ENCODE peak calls at places on chromosomes 5 and 9, in six cellular contexts. Q is AG09309, G is prostate gland, D is astrocyte of the cerebellum, N is fibroblast of lung, S is A673. T is an unnamed sample.

GRCh38 chr9:136247947-136248637 is 2.5 kb upstream of the QSOX2 start:
- DNase-seq in N (no peak), G (no peak), D (no peak), S (no peak), Q (no peak), T (no peak)

GRCh38 chr9:16386579-16387077 is 483.8 kb downstream of the BNC2 start:
- DNase-seq in N (no peak), S (no peak), Q (no peak), G (no peak), D (no peak), T (no peak)

GRCh38 chr9:89676281-89676680 is 71.5 kb downstream of the GADD45G start:
- DNase-seq in Q (no peak), G (peak), N (no peak), D (no peak), S (no peak), T (peak)

GRCh38 chr9:114560956-114561355 is 26.6 kb upstream of the ATP6V1G1 start:
- DNase-seq in G (no peak), S (no peak), D (no peak), Q (no peak), N (no peak), T (no peak)

GRCh38 chr5:113608113-113608551 is 94.6 kb downstream of the YTHDC2 start:
- DNase-seq in Q (no peak), D (no peak), N (peak), S (peak), G (no peak), T (no peak)

GRCh38 chr5:34474573-34475021 is 181.5 kb upstream of the RAI14 start:
- DNase-seq in N (peak), S (peak), D (peak), G (no peak), Q (peak), T (no peak)

GRCh38 chr9:99184073-99184426 is 37.7 kb downstream of the ALG2 start:
- DNase-seq in G (no peak), D (no peak), Q (no peak), S (no peak), N (no peak), T (no peak)

GRCh38 chr5:82659114-82659513 is 381.0 kb upstream of the RPS23 start:
- DNase-seq in S (no peak), Q (no peak), G (no peak), N (no peak), D (no peak), T (no peak)

GRCh38 chr9:137390553-137391410 is 32.2 kb downstream of the EXD3 start:
- DNase-seq in N (no peak), Q (no peak), S (no peak), D (no peak), G (peak), T (peak)

GRCh38 chr5:672329-673139 is 20.6 kb downstream of the TPPP start:
- DNase-seq in G (no peak), Q (peak), N (peak), D (peak), S (peak), T (peak)

GRCh38 chr9:111301195-111301594 is 28.8 kb downstream of the OR2K2 start:
- DNase-seq in N (peak), G (no peak), D (no peak), S (no peak), Q (peak), T (no peak)

GRCh38 chr9:127858041-127858512 is 3.6 kb upstream of the ENG start:
- DNase-seq in N (no peak), Q (no peak), G (no peak), S (no peak), D (no peak), T (no peak)

GRCh38 chr5:74386571-74387334 is 253.8 kb downstream of the ENC1 start:
- DNase-seq in D (peak), N (no peak), S (no peak), G (no peak), Q (no peak), T (no peak)

GRCh38 chr5:96048763-96049162 is 87.1 kb upstream of the ELL2 start:
- DNase-seq in Q (no peak), N (no peak), G (no peak), D (no peak), S (peak), T (no peak)

GRCh38 chr5:146906803-146907202 is 28.2 kb upstream of the PPP2R2B start:
- DNase-seq in S (peak), Q (no peak), N (no peak), D (no peak), G (no peak), T (no peak)

GRCh38 chr5:173772407-173773059 is 115.6 kb upstream of the CPEB4 start:
- DNase-seq in G (no peak), S (no peak), Q (no peak), D (no peak), N (peak), T (no peak)

GRCh38 chr5:146426305-146426704 is 20.8 kb upstream of the TCERG1 start:
- DNase-seq in G (no peak), N (no peak), Q (no peak), S (no peak), D (no peak), T (no peak)

GRCh38 chr5:62144395-62145022 is 161.5 kb upstream of the KIF2A start:
- DNase-seq in N (no peak), Q (peak), S (peak), G (peak), D (peak), T (peak)

GRCh38 chr5:36417221-36417620 is 115.5 kb upstream of the RANBP3L start:
- DNase-seq in Q (no peak), N (no peak), S (no peak), D (no peak), G (no peak), T (no peak)

GRCh38 chr5:622946-623522 is 10.9 kb downstream of the CEP72 start:
- DNase-seq in G (no peak), S (no peak), Q (no peak), N (no peak), D (no peak), T (no peak)

GRCh38 chr9:129751841-129752801 is 721 bp downstream of the PTGES start:
- DNase-seq in S (no peak), N (peak), G (peak), D (no peak), Q (no peak), T (peak)

GRCh38 chr5:58042933-58043606 is 416.8 kb downstream of the PLK2 start:
- DNase-seq in S (no peak), Q (no peak), G (no peak), N (no peak), D (no peak), T (no peak)

GRCh38 chr5:97229196-97229595 is 46.1 kb upstream of the RIOK2 start:
- DNase-seq in G (peak), D (no peak), S (no peak), Q (no peak), N (no peak), T (no peak)

GRCh38 chr9:72931437-72931836 is 21.4 kb downstream of the ALDH1A1 start:
- DNase-seq in G (no peak), S (no peak), N (no peak), D (no peak), Q (no peak), T (no peak)

GRCh38 chr9:72931897-72932296 is 21.0 kb downstream of the ALDH1A1 start:
- DNase-seq in S (no peak), G (no peak), Q (no peak), D (no peak), N (no peak), T (no peak)

GRCh38 chr9:72929542-72929941 is 23.3 kb downstream of the ALDH1A1 start:
- DNase-seq in N (no peak), G (no peak), S (no peak), D (no peak), Q (no peak), T (no peak)

GRCh38 chr9:72932669-72933068 is 20.2 kb downstream of the ALDH1A1 start:
- DNase-seq in S (no peak), D (no peak), N (peak), Q (no peak), G (no peak), T (no peak)

GRCh38 chr9:72930828-72931227 is 22.0 kb downstream of the ALDH1A1 start:
- DNase-seq in Q (no peak), N (no peak), D (no peak), S (no peak), G (no peak), T (no peak)
- TF ChIP-seq CTCF in Q (no peak), N (no peak), D (no peak), S (no peak), G (no peak), T (peak)

DNA sequence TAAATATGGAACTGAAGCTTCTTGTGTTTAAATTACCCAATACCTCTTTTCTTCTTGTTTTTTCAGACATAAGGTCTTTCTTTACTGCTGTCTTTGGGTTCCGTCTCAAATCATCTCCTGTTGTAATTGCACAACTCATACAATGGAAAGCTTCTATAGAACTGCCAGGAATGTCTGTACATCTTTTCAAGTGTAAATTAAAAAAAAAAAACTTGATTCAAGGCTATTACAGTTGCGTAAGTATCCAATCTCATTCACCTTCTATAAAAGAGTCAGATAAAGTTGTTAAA is 243.5 kb downstream of the ICE1 start:
- DNase-seq in Q (no peak), S (no peak), D (no peak), N (no peak), G (no peak), T (no peak)
- H3K4me3 ChIP-seq in Q (no peak), S (no peak), D (no peak), N (no peak), G (no peak), T (no peak)

DNA sequence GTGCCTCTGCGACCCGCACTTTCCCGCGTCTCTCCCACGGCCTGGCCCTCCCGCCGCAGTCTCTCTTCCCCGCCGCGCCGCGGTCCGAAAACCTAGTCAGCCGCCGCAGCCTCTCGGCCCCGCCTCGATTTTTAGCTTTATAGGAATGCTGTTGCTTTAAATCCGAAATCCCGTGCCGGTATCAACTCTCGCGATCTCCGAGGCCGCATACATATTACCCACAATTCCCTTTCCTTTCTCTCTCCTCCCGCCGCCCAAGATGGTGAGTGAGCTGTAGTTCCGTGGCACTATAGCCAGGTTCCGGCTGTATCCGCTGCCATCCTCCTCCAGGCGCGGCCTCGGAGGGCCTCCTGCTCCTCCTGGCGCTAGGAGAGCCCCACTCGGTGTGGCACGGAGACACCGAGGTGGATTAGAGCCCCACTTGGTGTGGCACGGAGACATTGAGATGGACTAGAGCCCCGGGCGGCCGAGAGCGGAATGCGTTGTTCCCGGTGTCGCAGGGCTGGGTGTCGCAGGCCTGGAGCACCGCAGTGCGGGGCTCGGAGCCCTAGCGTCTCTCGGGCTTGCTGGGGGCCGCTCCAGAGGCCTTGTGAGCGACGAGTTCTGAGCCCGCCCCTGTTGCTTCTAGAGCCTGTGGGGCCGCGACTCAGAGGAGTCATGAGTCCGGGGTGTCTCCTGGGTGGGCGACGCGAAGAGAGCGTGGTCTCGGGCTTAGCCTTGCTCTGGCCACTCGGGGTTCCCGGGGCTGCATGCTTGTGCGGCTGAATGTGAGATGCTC is at the start of the genes MED22 and RPL7A:
- DNase-seq in G (peak), S (peak), D (peak), Q (peak), N (peak), T (peak)
- TF ChIP-seq CTCF in G (peak), S (no peak), D (no peak), Q (no peak), N (no peak), T (no peak)

DNA sequence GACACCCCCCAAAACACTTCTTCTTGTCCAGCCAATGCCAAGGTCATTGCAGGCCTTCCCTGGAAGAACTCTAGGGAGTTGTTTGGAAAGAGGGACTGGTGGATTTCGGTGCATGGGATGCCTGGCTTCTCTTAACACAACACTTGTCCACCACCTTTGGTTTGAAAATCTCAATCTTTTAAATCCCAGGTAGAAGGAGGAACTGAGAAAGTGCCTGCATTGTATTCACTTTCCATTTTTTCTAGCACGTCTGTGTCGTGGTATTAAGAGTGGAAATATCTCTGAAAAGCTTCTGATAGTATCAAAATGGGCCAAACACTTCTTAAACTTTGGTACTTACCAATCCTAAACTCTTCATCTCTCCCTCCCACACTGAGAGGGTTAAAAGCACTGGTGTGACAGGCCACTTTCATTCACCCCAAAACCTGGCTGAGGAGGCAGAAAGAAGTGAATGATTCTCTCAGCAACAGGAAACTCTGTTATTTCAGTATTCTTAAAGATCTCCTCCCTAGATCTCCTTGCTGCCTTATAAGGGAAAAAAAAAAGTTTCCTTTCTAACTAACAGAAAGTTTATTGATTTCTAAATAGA is 3.8 kb upstream of the NFIB start:
- DNase-seq in N (no peak), G (no peak), D (no peak), S (no peak), Q (no peak), T (no peak)
- H3K4me3 ChIP-seq in N (peak), G (no peak), D (peak), S (no peak), Q (no peak), T (no peak)

T was measured in LNCaP clone FGC.